ENCODE peak calls at places on chromosomes 1 and 21, in ten cellular contexts. A is MM.1S; I is kidney; J is CD4-positive, alpha-beta memory T cell; L is IMR-90; F is body of pancreas; Y is mesenchymal stem cell; N is uterus; U is heart left ventricle; G is K562. H is an unnamed sample.

GRCh38 chr1:8962812-8963669 is 17.4 kb downstream of the CA6 start:
- DNase-seq in N (no peak), A (peak; percentile 40), J (no peak), F (peak; percentile 45), L (no peak), I (no peak), Y (peak; percentile 53), U (no peak), G (peak; percentile 81), H (peak; percentile 43)

GRCh38 chr1:31715097-31715872 is 11.5 kb upstream of the COL16A1 start:
- DNase-seq in U (peak; percentile 98), N (peak; percentile 98), J (peak; percentile 15), A (peak; percentile 36), G (peak; percentile 91), Y (peak; percentile 95), L (peak; percentile 81), F (peak; percentile 76), I (peak; percentile 97), H (peak; percentile 90)

GRCh38 chr1:1300352-1300739 is 7.4 kb downstream of the ACAP3 start:
- DNase-seq in Y (no peak), A (no peak), U (no peak), I (no peak), L (no peak), G (no peak), N (no peak), J (no peak), F (no peak), H (no peak)

GRCh38 chr1:118947790-118948189 is 40.4 kb downstream of the TBX15 start:
- DNase-seq in I (no peak), N (no peak), A (no peak), F (no peak), G (no peak), J (no peak), Y (peak; percentile 3), L (peak; percentile 46), U (no peak), H (no peak)

GRCh38 chr1:34212673-34213072 is 36.0 kb downstream of the C1orf94 start:
- DNase-seq in I (no peak), L (no peak), Y (no peak), G (no peak), N (no peak), U (no peak), J (no peak), F (no peak), A (no peak), H (no peak)

GRCh38 chr1:98323906-98324358 is 337.6 kb upstream of the SNX7 start:
- DNase-seq in N (no peak), J (no peak), U (peak; percentile 40), F (no peak), G (no peak), Y (peak; percentile 93), L (peak; percentile 96), I (no peak), A (no peak), H (peak; percentile 49)

GRCh38 chr1:177948336-177948972 is 21.4 kb downstream of the SEC16B start:
- DNase-seq in N (peak; percentile 64), Y (peak; percentile 75), J (peak; percentile 5), U (no peak), I (no peak), G (peak; percentile 61), A (peak; percentile 70), F (peak; percentile 62), L (peak; percentile 65), H (peak; percentile 66)

GRCh38 chr1:8873506-8874229 is 4.8 kb downstream of the ENO1 start:
- DNase-seq in A (peak; percentile 39), G (peak; percentile 87), J (peak; percentile 20), I (peak; percentile 92), L (peak; percentile 98), N (peak; percentile 68), F (peak; percentile 60), Y (peak; percentile 98), U (peak; percentile 93), H (peak; percentile 80)

GRCh38 chr1:246569248-246570238 is 3.3 kb downstream of the CNST start:
- DNase-seq in L (peak; percentile 63), F (no peak), N (no peak), J (peak; percentile 75), G (peak; percentile 26), U (no peak), A (no peak), I (no peak), Y (peak; percentile 49), H (no peak)

GRCh38 chr1:113191579-113192076 is 118.6 kb downstream of the LRIG2 start:
- DNase-seq in Y (no peak), J (no peak), F (no peak), I (no peak), L (no peak), G (no peak), A (no peak), N (no peak), U (no peak), H (no peak)

GRCh38 chr21:33931799-33932390 is 16.3 kb upstream of the ATP5PO start:
- DNase-seq in J (no peak), G (peak; percentile 44), I (no peak), F (no peak), Y (peak; percentile 55), N (no peak), A (no peak), L (no peak), U (no peak), H (no peak)

GRCh38 chr21:39537571-39537970 is 75.2 kb upstream of the B3GALT5 start:
- DNase-seq in U (no peak), A (no peak), L (no peak), J (no peak), G (no peak), Y (no peak), I (no peak), N (no peak), F (no peak), H (no peak)

GRCh38 chr1:110605901-110606783 is at the start of gene KCNA2:
- DNase-seq in U (peak; percentile 50), Y (peak; percentile 18), N (no peak), L (no peak), A (no peak), I (peak; percentile 79), F (peak; percentile 72), J (no peak), G (no peak), H (peak; percentile 26)

GRCh38 chr1:89125571-89126233 is at the start of gene GBP2:
- DNase-seq in G (peak; percentile 19), I (no peak), U (no peak), Y (peak; percentile 94), F (no peak), A (peak; percentile 16), N (no peak), J (peak; percentile 43), L (peak; percentile 85), H (no peak)

GRCh38 chr1:246837418-246838117 is 94.2 kb downstream of the AHCTF1 start:
- DNase-seq in L (peak; percentile 5), F (no peak), U (no peak), Y (no peak), A (no peak), N (no peak), G (no peak), I (no peak), J (no peak), H (no peak)

GRCh38 chr1:155323729-155324040 is 3.0 kb downstream of the RUSC1 start:
- DNase-seq in N (peak; percentile 93), A (peak; percentile 95), Y (peak; percentile 94), I (peak; percentile 96), U (peak; percentile 91), J (peak; percentile 77), F (peak; percentile 95), L (peak; percentile 86), G (peak; percentile 93), H (peak; percentile 92)

GRCh38 chr21:33070921-33071877 is 1.3 kb downstream of the OLIG1 start:
- DNase-seq in Y (peak; percentile 23), L (no peak), F (no peak), A (peak; percentile 35), J (no peak), I (no peak), G (no peak), U (no peak), N (no peak), H (no peak)

GRCh38 chr1:42427240-42427639 is 28.6 kb downstream of the ZMYND12 start:
- DNase-seq in U (no peak), I (no peak), F (no peak), J (no peak), N (no peak), L (no peak), Y (no peak), G (no peak), A (no peak), H (no peak)
- H3K4me1 ChIP-seq in U (no peaks in the 10 kb centered on the region), I (no peaks in the 10 kb centered on the region), F (no peaks in the 10 kb centered on the region), J (no peaks in the 10 kb centered on the region), N (no peaks in the 10 kb centered on the region), L (no peaks in the 10 kb centered on the region), Y (peaks cover 3% of the 10 kb centered on the region), G (no peaks in the 10 kb centered on the region), A (no peaks in the 10 kb centered on the region), H (no peaks in the 10 kb centered on the region)

GRCh38 chr1:212960932-212961331 is 10.6 kb downstream of the VASH2 start:
- DNase-seq in L (no peak), Y (no peak), J (no peak), F (no peak), I (no peak), G (no peak), U (no peak), N (no peak), A (no peak), H (no peak)

GRCh38 chr1:212962509-212962908 is 12.2 kb downstream of the VASH2 start:
- DNase-seq in A (no peak), I (no peak), U (no peak), L (no peak), G (no peak), F (no peak), N (no peak), Y (no peak), J (no peak), H (no peak)

GRCh38 chr1:212967767-212968166 is 17.4 kb downstream of the VASH2 start:
- DNase-seq in G (peak; percentile 76), Y (peak; percentile 51), U (no peak), L (peak; percentile 64), N (no peak), A (no peak), J (no peak), I (no peak), F (no peak), H (no peak)

GRCh38 chr1:212966619-212967018 is 16.3 kb downstream of the VASH2 start:
- DNase-seq in G (no peak), L (no peak), A (no peak), Y (no peak), I (no peak), U (no peak), J (no peak), N (no peak), F (no peak), H (no peak)

GRCh38 chr1:212964102-212964501 is 13.8 kb downstream of the VASH2 start:
- DNase-seq in A (no peak), Y (no peak), U (no peak), G (no peak), N (no peak), L (no peak), J (no peak), F (no peak), I (no peak), H (no peak)
- H3K4me1 ChIP-seq in A (peaks cover 16% of the 10 kb centered on the region), Y (peaks cover 4% of the 10 kb centered on the region), U (no peaks in the 10 kb centered on the region), G (peaks cover 4% of the 10 kb centered on the region), N (no peaks in the 10 kb centered on the region), L (peaks cover 3% of the 10 kb centered on the region), J (no peaks in the 10 kb centered on the region), F (no peaks in the 10 kb centered on the region), I (no peaks in the 10 kb centered on the region), H (no peaks in the 10 kb centered on the region)

GRCh38 chr1:90708826-90709225 is 8.3 kb downstream of the BARHL2 start:
- DNase-seq in J (no peak), N (no peak), F (no peak), U (no peak), I (no peak), Y (no peak), A (no peak), L (no peak), G (no peak), H (no peak)
- H3K4me1 ChIP-seq in J (peaks cover 13% of the 10 kb centered on the region), N (peaks cover 8% of the 10 kb centered on the region), F (peaks cover 23% of the 10 kb centered on the region), U (no peaks in the 10 kb centered on the region), I (no peaks in the 10 kb centered on the region), Y (peaks cover 13% of the 10 kb centered on the region), A (no peaks in the 10 kb centered on the region), L (no peaks in the 10 kb centered on the region), G (peaks cover 24% of the 10 kb centered on the region), H (peaks cover 20% of the 10 kb centered on the region)

GRCh38 chr1:161772397-161772796 is 6.3 kb downstream of the ATF6 start:
- DNase-seq in G (no peak), Y (peak; percentile 28), A (peak; percentile 37), L (no peak), J (no peak), U (no peak), I (no peak), N (no peak), F (no peak), H (no peak)
- H3K4me1 ChIP-seq in G (peaks cover 3% of the 10 kb centered on the region), Y (no peaks in the 10 kb centered on the region), A (peaks cover 65% of the 10 kb centered on the region), L (no peaks in the 10 kb centered on the region), J (peaks cover 82% of the 10 kb centered on the region), U (no peaks in the 10 kb centered on the region), I (no peaks in the 10 kb centered on the region), N (no peaks in the 10 kb centered on the region), F (peaks cover 51% of the 10 kb centered on the region), H (peaks cover 71% of the 10 kb centered on the region)

H was measured in stomach.